ENCODE peak calls at places on chromosomes 1 and 21, in four cellular contexts. H is occipital lobe; R is stimulated activated CD4-positive, alpha-beta T cell treated with anti-CD3 and anti-CD28 coated beads, Interleukin-4, amount 100 ng/mL, for 48 hours; F is cardiac fibroblast. W is an unnamed sample.

GRCh38 chr1:12618661-12619395 is 818 bp upstream of the DHRS3 start:
- DNase-seq in H (peak; percentile 43), R (peak; percentile 54), F (peak; percentile 80), W (peak; percentile 59)

GRCh38 chr1:238681021-238681420 is 705.3 kb upstream of the CHRM3 start:
- DNase-seq in H (no peak), R (no peak), F (peak; percentile 65), W (no peak)

GRCh38 chr1:85571830-85572229 is 8.7 kb upstream of the CCN1 start:
- DNase-seq in H (no peak), R (no peak), F (no peak), W (no peak)

GRCh38 chr1:66450847-66451246 is 83.1 kb upstream of the SGIP1 start:
- DNase-seq in H (no peak), R (no peak), F (no peak), W (no peak)

GRCh38 chr1:232709339-232709738 is 79.4 kb upstream of the SIPA1L2 start:
- DNase-seq in H (no peak), R (no peak), F (peak; percentile 32), W (no peak)

GRCh38 chr1:27402349-27402754 is 9.9 kb downstream of the GPR3 start:
- DNase-seq in H (no peak), R (no peak), F (peak; percentile 86), W (peak; percentile 73)

GRCh38 chr21:14675774-14676530 is 129.8 kb upstream of the SAMSN1 start:
- DNase-seq in H (no peak), R (no peak), F (no peak), W (no peak)

GRCh38 chr21:41977034-41977950 is 23.5 kb upstream of the C2CD2 start:
- DNase-seq in H (no peak), R (no peak), F (no peak), W (no peak)

GRCh38 chr1:156119503-156120209 is 5.1 kb downstream of the LMNA start:
- DNase-seq in H (no peak), R (no peak), F (peak; percentile 61), W (no peak)

GRCh38 chr1:1630965-1631792 is 794 bp upstream of the MMP23B start:
- DNase-seq in H (no peak), R (no peak), F (peak; percentile 65), W (no peak)